ENCODE peak calls at places on chromosomes 7 and 10, in nine cellular contexts. One of them, this sample, is unnamed.

GRCh38 chr10:74558897-74559296 is 267.5 kb upstream of the KAT6B start:
- DNase-seq in Daoy: no peak
- DNase-seq in globus pallidus: no peak
- DNase-seq in SK-N-MC: no peak
- DNase-seq in activated CD4-positive, alpha-beta T cell treated with anti-CD3 and anti-CD28 coated beads, Interleukin-2, amount 50 U/mL, for 24 hours: no peak
- DNase-seq in T-helper 9 cell: no peak
- DNase-seq in RPMI8226: no peak
- DNase-seq in fibroblast of the conjunctiva: no peak
- DNase-seq in stimulated activated CD8-positive, alpha-beta memory T cell treated with anti-CD3 and anti-CD28 coated beads, Interleukin-4, amount 100 ng/mL, for 24 hours: no peak
- DNase-seq in this sample: no peak

GRCh38 chr7:137109966-137110930 is 233.3 kb downstream of the PTN start:
- DNase-seq in Daoy: no peak
- DNase-seq in globus pallidus: no peak
- DNase-seq in SK-N-MC: no peak
- DNase-seq in activated CD4-positive, alpha-beta T cell treated with anti-CD3 and anti-CD28 coated beads, Interleukin-2, amount 50 U/mL, for 24 hours: no peak
- DNase-seq in T-helper 9 cell: no peak
- DNase-seq in RPMI8226: no peak
- DNase-seq in fibroblast of the conjunctiva: no peak
- DNase-seq in stimulated activated CD8-positive, alpha-beta memory T cell treated with anti-CD3 and anti-CD28 coated beads, Interleukin-4, amount 100 ng/mL, for 24 hours: no peak
- DNase-seq in this sample: no peak

GRCh38 chr7:38367301-38367700 is 93.9 kb upstream of the TARP start:
- DNase-seq in Daoy: peak
- DNase-seq in globus pallidus: no peak
- DNase-seq in SK-N-MC: no peak
- DNase-seq in activated CD4-positive, alpha-beta T cell treated with anti-CD3 and anti-CD28 coated beads, Interleukin-2, amount 50 U/mL, for 24 hours: no peak
- DNase-seq in T-helper 9 cell: no peak
- DNase-seq in RPMI8226: no peak
- DNase-seq in fibroblast of the conjunctiva: no peak
- DNase-seq in stimulated activated CD8-positive, alpha-beta memory T cell treated with anti-CD3 and anti-CD28 coated beads, Interleukin-4, amount 100 ng/mL, for 24 hours: no peak
- DNase-seq in this sample: no peak

GRCh38 chr10:56178210-56178609 is 182.8 kb downstream of the ZWINT start:
- DNase-seq in Daoy: no peak
- DNase-seq in globus pallidus: no peak
- DNase-seq in SK-N-MC: no peak
- DNase-seq in activated CD4-positive, alpha-beta T cell treated with anti-CD3 and anti-CD28 coated beads, Interleukin-2, amount 50 U/mL, for 24 hours: no peak
- DNase-seq in T-helper 9 cell: no peak
- DNase-seq in RPMI8226: no peak
- DNase-seq in fibroblast of the conjunctiva: no peak
- DNase-seq in stimulated activated CD8-positive, alpha-beta memory T cell treated with anti-CD3 and anti-CD28 coated beads, Interleukin-4, amount 100 ng/mL, for 24 hours: no peak
- DNase-seq in this sample: no peak

GRCh38 chr10:112779025-112779765 is 170.9 kb upstream of the TCF7L2 start:
- DNase-seq in Daoy: no peak
- DNase-seq in globus pallidus: no peak
- DNase-seq in SK-N-MC: no peak
- DNase-seq in activated CD4-positive, alpha-beta T cell treated with anti-CD3 and anti-CD28 coated beads, Interleukin-2, amount 50 U/mL, for 24 hours: no peak
- DNase-seq in T-helper 9 cell: no peak
- DNase-seq in RPMI8226: no peak
- DNase-seq in fibroblast of the conjunctiva: no peak
- DNase-seq in stimulated activated CD8-positive, alpha-beta memory T cell treated with anti-CD3 and anti-CD28 coated beads, Interleukin-4, amount 100 ng/mL, for 24 hours: no peak
- DNase-seq in this sample: no peak

GRCh38 chr10:112782176-112782907 is 167.7 kb upstream of the TCF7L2 start:
- DNase-seq in Daoy: no peak
- DNase-seq in globus pallidus: no peak
- DNase-seq in SK-N-MC: no peak
- DNase-seq in activated CD4-positive, alpha-beta T cell treated with anti-CD3 and anti-CD28 coated beads, Interleukin-2, amount 50 U/mL, for 24 hours: no peak
- DNase-seq in T-helper 9 cell: no peak
- DNase-seq in RPMI8226: no peak
- DNase-seq in fibroblast of the conjunctiva: no peak
- DNase-seq in stimulated activated CD8-positive, alpha-beta memory T cell treated with anti-CD3 and anti-CD28 coated beads, Interleukin-4, amount 100 ng/mL, for 24 hours: no peak
- DNase-seq in this sample: no peak

GRCh38 chr10:129404091-129404490 is 63.0 kb upstream of the MGMT start:
- DNase-seq in Daoy: no peak
- DNase-seq in globus pallidus: no peak
- DNase-seq in SK-N-MC: no peak
- DNase-seq in activated CD4-positive, alpha-beta T cell treated with anti-CD3 and anti-CD28 coated beads, Interleukin-2, amount 50 U/mL, for 24 hours: no peak
- DNase-seq in T-helper 9 cell: no peak
- DNase-seq in RPMI8226: no peak
- DNase-seq in fibroblast of the conjunctiva: no peak
- DNase-seq in stimulated activated CD8-positive, alpha-beta memory T cell treated with anti-CD3 and anti-CD28 coated beads, Interleukin-4, amount 100 ng/mL, for 24 hours: no peak
- DNase-seq in this sample: no peak

GRCh38 chr7:81404669-81405068 is 365.2 kb downstream of the HGF start:
- DNase-seq in Daoy: no peak
- DNase-seq in globus pallidus: no peak
- DNase-seq in SK-N-MC: no peak
- DNase-seq in activated CD4-positive, alpha-beta T cell treated with anti-CD3 and anti-CD28 coated beads, Interleukin-2, amount 50 U/mL, for 24 hours: no peak
- DNase-seq in T-helper 9 cell: no peak
- DNase-seq in RPMI8226: no peak
- DNase-seq in fibroblast of the conjunctiva: no peak
- DNase-seq in stimulated activated CD8-positive, alpha-beta memory T cell treated with anti-CD3 and anti-CD28 coated beads, Interleukin-4, amount 100 ng/mL, for 24 hours: no peak
- DNase-seq in this sample: no peak

GRCh38 chr10:76396126-76396525 is 964.7 kb downstream of the LRMDA start:
- DNase-seq in Daoy: no peak
- DNase-seq in globus pallidus: no peak
- DNase-seq in SK-N-MC: no peak
- DNase-seq in activated CD4-positive, alpha-beta T cell treated with anti-CD3 and anti-CD28 coated beads, Interleukin-2, amount 50 U/mL, for 24 hours: no peak
- DNase-seq in T-helper 9 cell: no peak
- DNase-seq in RPMI8226: no peak
- DNase-seq in fibroblast of the conjunctiva: no peak
- DNase-seq in stimulated activated CD8-positive, alpha-beta memory T cell treated with anti-CD3 and anti-CD28 coated beads, Interleukin-4, amount 100 ng/mL, for 24 hours: no peak
- DNase-seq in this sample: no peak

GRCh38 chr10:125064681-125065492 is 95.5 kb downstream of the CTBP2 start:
- DNase-seq in Daoy: peak
- DNase-seq in globus pallidus: no peak
- DNase-seq in SK-N-MC: no peak
- DNase-seq in activated CD4-positive, alpha-beta T cell treated with anti-CD3 and anti-CD28 coated beads, Interleukin-2, amount 50 U/mL, for 24 hours: peak
- DNase-seq in T-helper 9 cell: no peak
- DNase-seq in RPMI8226: peak
- DNase-seq in fibroblast of the conjunctiva: no peak
- DNase-seq in stimulated activated CD8-positive, alpha-beta memory T cell treated with anti-CD3 and anti-CD28 coated beads, Interleukin-4, amount 100 ng/mL, for 24 hours: no peak
- DNase-seq in this sample: no peak

GRCh38 chr7:92785923-92786322 is 50.5 kb downstream of the CDK6 start:
- DNase-seq in Daoy: no peak
- DNase-seq in globus pallidus: no peak
- DNase-seq in SK-N-MC: no peak
- DNase-seq in activated CD4-positive, alpha-beta T cell treated with anti-CD3 and anti-CD28 coated beads, Interleukin-2, amount 50 U/mL, for 24 hours: no peak
- DNase-seq in T-helper 9 cell: no peak
- DNase-seq in RPMI8226: no peak
- DNase-seq in fibroblast of the conjunctiva: peak
- DNase-seq in stimulated activated CD8-positive, alpha-beta memory T cell treated with anti-CD3 and anti-CD28 coated beads, Interleukin-4, amount 100 ng/mL, for 24 hours: no peak
- DNase-seq in this sample: no peak

GRCh38 chr10:103888113-103888841 is 29.7 kb downstream of the STN1 start:
- DNase-seq in Daoy: peak
- DNase-seq in globus pallidus: peak
- DNase-seq in SK-N-MC: no peak
- DNase-seq in activated CD4-positive, alpha-beta T cell treated with anti-CD3 and anti-CD28 coated beads, Interleukin-2, amount 50 U/mL, for 24 hours: no peak
- DNase-seq in T-helper 9 cell: peak
- DNase-seq in RPMI8226: peak
- DNase-seq in fibroblast of the conjunctiva: peak
- DNase-seq in stimulated activated CD8-positive, alpha-beta memory T cell treated with anti-CD3 and anti-CD28 coated beads, Interleukin-4, amount 100 ng/mL, for 24 hours: no peak
- DNase-seq in this sample: no peak

GRCh38 chr10:103125323-103126267 is 67.5 kb downstream of the NT5C2 start:
- DNase-seq in Daoy: no peak
- DNase-seq in globus pallidus: no peak
- DNase-seq in SK-N-MC: no peak
- DNase-seq in activated CD4-positive, alpha-beta T cell treated with anti-CD3 and anti-CD28 coated beads, Interleukin-2, amount 50 U/mL, for 24 hours: no peak
- DNase-seq in T-helper 9 cell: no peak
- DNase-seq in RPMI8226: no peak
- DNase-seq in fibroblast of the conjunctiva: no peak
- DNase-seq in stimulated activated CD8-positive, alpha-beta memory T cell treated with anti-CD3 and anti-CD28 coated beads, Interleukin-4, amount 100 ng/mL, for 24 hours: no peak
- DNase-seq in this sample: no peak

GRCh38 chr10:33412261-33413092 is 78.0 kb upstream of the NRP1 start:
- DNase-seq in Daoy: peak
- DNase-seq in globus pallidus: no peak
- DNase-seq in SK-N-MC: no peak
- DNase-seq in activated CD4-positive, alpha-beta T cell treated with anti-CD3 and anti-CD28 coated beads, Interleukin-2, amount 50 U/mL, for 24 hours: no peak
- DNase-seq in T-helper 9 cell: no peak
- DNase-seq in RPMI8226: no peak
- DNase-seq in fibroblast of the conjunctiva: peak
- DNase-seq in stimulated activated CD8-positive, alpha-beta memory T cell treated with anti-CD3 and anti-CD28 coated beads, Interleukin-4, amount 100 ng/mL, for 24 hours: no peak
- DNase-seq in this sample: no peak

GRCh38 chr10:101053516-101053915 is 8.3 kb upstream of the KAZALD1 start:
- DNase-seq in Daoy: no peak
- DNase-seq in globus pallidus: no peak
- DNase-seq in SK-N-MC: no peak
- DNase-seq in activated CD4-positive, alpha-beta T cell treated with anti-CD3 and anti-CD28 coated beads, Interleukin-2, amount 50 U/mL, for 24 hours: no peak
- DNase-seq in T-helper 9 cell: no peak
- DNase-seq in RPMI8226: no peak
- DNase-seq in fibroblast of the conjunctiva: no peak
- DNase-seq in stimulated activated CD8-positive, alpha-beta memory T cell treated with anti-CD3 and anti-CD28 coated beads, Interleukin-4, amount 100 ng/mL, for 24 hours: no peak
- DNase-seq in this sample: no peak